ENCODE peak calls at places on chromosomes 16 and 17, in six cellular contexts. G, T, U, K, B and X are unnamed samples.

GRCh38 chr17:40362696-40363479 is 1.6 kb downstream of the GJD3 start:
- DNase-seq in G (peak; percentile 75), T (peak; percentile 54), U (peak; percentile 92), K (peak; percentile 89), B (peak; percentile 93), X (peak; percentile 89)

GRCh38 chr17:67696347-67696746 is 21.4 kb upstream of the NOL11 start:
- DNase-seq in G (no peak), T (no peak), U (no peak), K (no peak), B (no peak), X (no peak)

GRCh38 chr16:4306439-4307214 is 9.2 kb upstream of the GLIS2 start:
- DNase-seq in G (no peak), T (no peak), U (peak; percentile 45), K (peak; percentile 76), B (peak; percentile 70), X (no peak)

GRCh38 chr16:68000024-68000423 is 740 bp upstream of the DPEP2 start:
- DNase-seq in G (no peak), T (no peak), U (no peak), K (no peak), B (no peak), X (no peak)

GRCh38 chr17:67477687-67478086 is 100.6 kb downstream of the PITPNC1 start:
- DNase-seq in G (peak; percentile 88), T (peak; percentile 43), U (no peak), K (no peak), B (no peak), X (peak; percentile 85)

GRCh38 chr16:3017806-3018506 is at the start of gene CLDN6:
- DNase-seq in G (no peak), T (no peak), U (peak; percentile 96), K (no peak), B (peak; percentile 92), X (no peak)

GRCh38 chr17:78226752-78227454 is 4.5 kb upstream of the TMEM235 start:
- DNase-seq in G (peak; percentile 71), T (no peak), U (no peak), K (no peak), B (no peak), X (no peak)

GRCh38 chr16:50692999-50693781 is at the start of gene NOD2:
- DNase-seq in G (no peak), T (no peak), U (peak; percentile 63), K (peak; percentile 34), B (peak; percentile 91), X (peak; percentile 38)

GRCh38 chr16:85279874-85280545 is 167.7 kb upstream of the CIBAR2 start:
- DNase-seq in G (no peak), T (no peak), U (no peak), K (no peak), B (no peak), X (no peak)

GRCh38 chr16:55630774-55631173 is 25.0 kb upstream of the SLC6A2 start:
- DNase-seq in G (no peak), T (no peak), U (no peak), K (no peak), B (no peak), X (no peak)

GRCh38 chr17:79382313-79382712 is 228.5 kb downstream of the RBFOX3 start:
- DNase-seq in G (no peak), T (no peak), U (no peak), K (no peak), B (no peak), X (no peak)

GRCh38 chr17:75638893-75639292 is 5.7 kb downstream of the SMIM5 start:
- DNase-seq in G (no peak), T (no peak), U (no peak), K (no peak), B (no peak), X (no peak)

GRCh38 chr17:4584125-4584834 is at the start of gene SMTNL2:
- DNase-seq in G (no peak), T (no peak), U (peak; percentile 72), K (no peak), B (peak; percentile 64), X (peak; percentile 27)

GRCh38 chr16:89363621-89364393 is 126.6 kb downstream of the ANKRD11 start:
- DNase-seq in G (peak; percentile 59), T (peak; percentile 76), U (peak; percentile 48), K (no peak), B (peak; percentile 21), X (peak; percentile 84)

GRCh38 chr16:58264961-58265479 is 29.8 kb downstream of the PRSS54 start:
- DNase-seq in G (peak; percentile 74), T (no peak), U (no peak), K (no peak), B (peak; percentile 28), X (peak; percentile 89)

GRCh38 chr16:30124985-30125379 is 2.0 kb upstream of the MAPK3 start:
- DNase-seq in G (no peak), T (no peak), U (no peak), K (no peak), B (no peak), X (no peak)

GRCh38 chr17:64348666-64349065 is 42.0 kb downstream of the PECAM1 start:
- DNase-seq in G (no peak), T (no peak), U (no peak), K (no peak), B (no peak), X (no peak)

GRCh38 chr16:56401482-56401881 is 23.9 kb downstream of the AMFR start:
- DNase-seq in G (peak; percentile 33), T (peak; percentile 12), U (peak; percentile 22), K (no peak), B (peak; percentile 52), X (no peak)

GRCh38 chr17:3755335-3756030 is 31.8 kb downstream of the HASPIN start:
- DNase-seq in G (no peak), T (no peak), U (no peak), K (no peak), B (no peak), X (no peak)

GRCh38 chr16:84292032-84292431 is 2.6 kb upstream of the WFDC1 start:
- DNase-seq in G (no peak), T (no peak), U (no peak), K (no peak), B (no peak), X (peak; percentile 55)

GRCh38 chr16:79077391-79077790 is 523.1 kb downstream of the MAF start:
- DNase-seq in G (no peak), T (no peak), U (no peak), K (no peak), B (no peak), X (no peak)

GRCh38 chr17:28996554-28997096 is 9.2 kb downstream of the SEZ6 start:
- DNase-seq in G (no peak), T (no peak), U (peak; percentile 41), K (no peak), B (no peak), X (no peak)

GRCh38 chr16:72946063-72946462 is 101.9 kb downstream of the ZFHX3 start:
- DNase-seq in G (no peak), T (no peak), U (no peak), K (no peak), B (no peak), X (no peak)

GRCh38 chr17:45751466-45751865 is 32.7 kb upstream of the CRHR1 start:
- DNase-seq in G (no peak), T (no peak), U (peak; percentile 45), K (no peak), B (no peak), X (no peak)

DNA sequence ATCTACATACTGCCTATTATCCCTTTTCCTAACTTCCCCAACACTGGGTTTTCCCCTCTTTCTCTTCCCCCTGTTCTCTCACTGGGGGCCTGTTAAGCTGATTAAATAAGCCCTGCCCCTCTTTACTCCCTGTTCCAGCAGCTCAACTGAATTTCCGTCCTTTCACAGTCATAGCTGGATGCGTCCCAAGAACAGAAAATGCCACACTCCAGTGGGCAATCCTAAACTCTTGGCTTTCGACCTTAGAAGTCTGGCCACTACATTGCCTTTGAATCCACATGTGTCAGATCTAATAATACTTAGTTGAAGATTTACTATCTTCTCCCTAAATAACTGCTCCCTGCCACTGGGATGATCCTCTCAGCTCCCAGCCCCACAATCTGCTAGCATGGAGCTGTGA is 34.5 kb downstream of the KCNJ16 start:
- DNase-seq in G (no peak), T (no peak), U (no peak), K (no peak), B (no peak), X (peak; percentile 3)
- TF ChIP-seq EZH2phosphoT487 in G (no peak), T (no peak), U (no peak), K (no peak), B (no peak), X (no peak)

DNA sequence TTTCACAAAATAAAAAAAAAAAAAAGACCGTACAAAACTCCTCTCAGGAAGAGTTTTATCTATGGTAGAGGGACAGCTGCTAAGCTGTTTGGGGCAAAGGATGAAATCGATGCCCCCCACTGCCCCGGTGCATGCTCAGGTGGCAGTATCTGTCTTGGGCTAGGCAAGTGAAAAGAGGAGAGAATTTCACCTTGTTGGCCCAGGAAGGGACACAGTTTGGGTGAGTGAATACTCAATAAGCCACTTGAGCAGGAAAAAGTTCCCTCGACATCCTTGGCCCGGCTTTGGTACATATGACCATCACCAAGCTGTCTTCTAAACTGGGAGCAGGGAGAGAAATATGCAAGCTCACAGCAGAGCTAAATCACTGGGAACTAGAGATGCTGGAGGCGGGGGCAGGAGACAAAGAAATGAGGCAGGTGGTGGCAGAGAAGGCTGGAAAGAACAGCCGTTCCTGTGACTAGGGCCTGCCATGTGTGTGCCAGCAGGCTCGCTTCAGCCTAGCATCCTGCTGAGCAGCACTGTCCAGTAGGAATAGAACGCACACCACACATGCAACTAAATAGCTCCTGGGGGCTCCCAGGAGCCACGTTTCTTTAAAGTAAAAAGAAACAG is 8.2 kb upstream of the EIF1 start:
- DNase-seq in G (no peak), T (no peak), U (no peak), K (no peak), B (no peak), X (no peak)
- H3K9ac ChIP-seq in G (no peak overlapping the region), T (no peak overlapping the region), U (no peak overlapping the region), K (no peak overlapping the region), B (no peak overlapping the region), X (no peak overlapping the region)

GRCh38 chr17:1683489-1683888 is 1.2 kb downstream of the PRPF8 start:
- DNase-seq in G (no peak), T (no peak), U (peak; percentile 8), K (no peak), B (no peak), X (no peak)
- H3K4me3 ChIP-seq in G (peak overlapping the region; percentile 84), T (peak overlapping the region; percentile 83), U (peak overlapping the region; percentile 86), K (peak overlapping the region; percentile 92), B (peak overlapping the region; percentile 74), X (peak overlapping the region; percentile 84)

GRCh38 chr17:33175565-33175964 is 117.5 kb downstream of the ASIC2 start:
- DNase-seq in G (no peak), T (no peak), U (no peak), K (no peak), B (no peak), X (no peak)
- TF ChIP-seq EZH2phosphoT487 in G (no peak), T (no peak), U (no peak), K (no peak), B (no peak), X (no peak)

GRCh38 chr17:47231334-47231733 is 22.2 kb downstream of the MYL4 start:
- DNase-seq in G (no peak), T (no peak), U (no peak), K (no peak), B (no peak), X (no peak)

GRCh38 chr17:47230864-47231263 is 21.7 kb downstream of the MYL4 start:
- DNase-seq in G (no peak), T (no peak), U (no peak), K (peak; percentile 39), B (no peak), X (no peak)

GRCh38 chr17:47227862-47228261 is 18.7 kb downstream of the MYL4 start:
- DNase-seq in G (no peak), T (no peak), U (no peak), K (no peak), B (no peak), X (no peak)

GRCh38 chr17:47231866-47232265 is 21.8 kb upstream of the ITGB3 start:
- DNase-seq in G (no peak), T (no peak), U (no peak), K (no peak), B (no peak), X (no peak)

GRCh38 chr17:47229535-47230443 is 20.6 kb downstream of the MYL4 start:
- DNase-seq in G (peak; percentile 99), T (peak; percentile 90), U (peak; percentile 92), K (peak; percentile 88), B (peak; percentile 87), X (peak; percentile 98)
- H3K9ac ChIP-seq in G (peak overlapping the region; percentile 29), T (peak overlapping the region; percentile 32), U (no peak overlapping the region), K (peak overlapping the region; percentile 20), B (peak overlapping the region; percentile 8), X (peak overlapping the region; percentile 68)